ENCODE peak calls at places on chromosomes 7 and 10, in four cellular contexts. C, E, Y and K are unnamed samples.

GRCh38 chr7:96723622-96724021 is 14.0 kb upstream of the SEM1 start:
- DNase-seq in C (no peak), E (no peak), Y (no peak), K (no peak)

GRCh38 chr10:88209837-88210552 is 346.6 kb downstream of the PTEN start:
- DNase-seq in C (peak; percentile 19), E (no peak), Y (no peak), K (no peak)

GRCh38 chr10:46557319-46558140 is 1.1 kb upstream of the GPRIN2 start:
- DNase-seq in C (no peak), E (no peak), Y (no peak), K (peak; percentile 31)

GRCh38 chr7:75987026-75987804 is 7.2 kb downstream of the TMEM120A start:
- DNase-seq in C (no peak), E (no peak), Y (no peak), K (no peak)

GRCh38 chr7:99193527-99194214 is 14.2 kb downstream of the KPNA7 start:
- DNase-seq in C (no peak), E (no peak), Y (no peak), K (no peak)

GRCh38 chr7:159153511-159153910 is 8.8 kb upstream of the VIPR2 start:
- DNase-seq in C (no peak), E (no peak), Y (no peak), K (no peak)

GRCh38 chr7:5237286-5237685 is 45.5 kb upstream of the SLC29A4 start:
- DNase-seq in C (no peak), E (peak; percentile 83), Y (peak; percentile 48), K (no peak)

GRCh38 chr10:120588311-120588710 is 131.3 kb downstream of the PLPP4 start:
- DNase-seq in C (no peak), E (no peak), Y (no peak), K (no peak)

GRCh38 chr10:67663449-67664087 is 32.4 kb downstream of the CTNNA3 start:
- DNase-seq in C (no peak), E (no peak), Y (no peak), K (no peak)

GRCh38 chr10:67662415-67662814 is 33.6 kb downstream of the CTNNA3 start:
- DNase-seq in C (no peak), E (no peak), Y (no peak), K (no peak)

GRCh38 chr10:67659497-67659896 is 36.5 kb downstream of the CTNNA3 start:
- DNase-seq in C (no peak), E (no peak), Y (no peak), K (no peak)

GRCh38 chr10:67657775-67658174 is 38.2 kb downstream of the CTNNA3 start:
- DNase-seq in C (no peak), E (no peak), Y (no peak), K (no peak)
- TF ChIP-seq CTCF in C (no peak), E (no peak), Y (no peak), K (no peak)

GRCh38 chr7:90582164-90582563 is 14.0 kb upstream of the CDK14 start:
- DNase-seq in C (no peak), E (no peak), Y (no peak), K (no peak)

GRCh38 chr7:90580051-90580450 is 16.1 kb upstream of the CDK14 start:
- DNase-seq in C (no peak), E (no peak), Y (no peak), K (no peak)

GRCh38 chr7:90574136-90574819 is 21.8 kb upstream of the CDK14 start:
- DNase-seq in C (no peak), E (peak; percentile 76), Y (no peak), K (no peak)

GRCh38 chr7:90574820-90575187 is 21.3 kb upstream of the CDK14 start:
- DNase-seq in C (no peak), E (no peak), Y (no peak), K (no peak)

GRCh38 chr7:90579181-90579688 is 16.9 kb upstream of the CDK14 start:
- DNase-seq in C (no peak), E (no peak), Y (no peak), K (no peak)
- TF ChIP-seq CTCF in C (peak; percentile 4), E (no peak), Y (no peak), K (no peak)

DNA sequence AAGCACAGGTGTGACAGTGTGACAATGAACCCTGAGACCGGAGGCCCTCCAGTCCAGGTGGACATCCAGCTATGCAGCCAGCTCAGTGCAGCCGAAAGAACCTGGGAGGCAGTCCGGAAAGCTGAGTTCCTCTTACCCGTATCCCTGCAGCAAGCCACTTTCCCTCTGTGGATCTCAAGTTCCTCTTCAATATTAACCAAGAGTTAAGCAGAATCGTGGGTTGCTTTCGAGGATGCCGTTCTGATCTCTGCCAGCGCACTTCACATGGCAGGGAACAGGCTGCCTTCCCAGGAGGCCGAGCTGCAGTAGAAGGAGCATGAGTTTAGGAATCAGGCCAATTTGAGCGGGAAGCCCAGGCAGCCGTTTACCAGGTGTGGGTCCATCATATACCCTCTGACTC is 591.6 kb downstream of the SDK1 start:
- DNase-seq in C (no peak), E (no peak), Y (no peak), K (no peak)
- TF ChIP-seq CTCF in C (no peak), E (no peak), Y (no peak), K (no peak)

GRCh38 chr7:148110097-148110868 is 480.3 kb upstream of the C7orf33 start:
- DNase-seq in C (peak; percentile 33), E (no peak), Y (no peak), K (no peak)
- TF ChIP-seq CTCF in C (peak; percentile 65), E (no peak), Y (no peak), K (no peak)

GRCh38 chr10:89466599-89467035 is 52.2 kb downstream of the IFIT5 start:
- DNase-seq in C (no peak), E (no peak), Y (no peak), K (no peak)
- TF ChIP-seq CTCF in C (peak; percentile 76), E (no peak), Y (no peak), K (no peak)

DNA sequence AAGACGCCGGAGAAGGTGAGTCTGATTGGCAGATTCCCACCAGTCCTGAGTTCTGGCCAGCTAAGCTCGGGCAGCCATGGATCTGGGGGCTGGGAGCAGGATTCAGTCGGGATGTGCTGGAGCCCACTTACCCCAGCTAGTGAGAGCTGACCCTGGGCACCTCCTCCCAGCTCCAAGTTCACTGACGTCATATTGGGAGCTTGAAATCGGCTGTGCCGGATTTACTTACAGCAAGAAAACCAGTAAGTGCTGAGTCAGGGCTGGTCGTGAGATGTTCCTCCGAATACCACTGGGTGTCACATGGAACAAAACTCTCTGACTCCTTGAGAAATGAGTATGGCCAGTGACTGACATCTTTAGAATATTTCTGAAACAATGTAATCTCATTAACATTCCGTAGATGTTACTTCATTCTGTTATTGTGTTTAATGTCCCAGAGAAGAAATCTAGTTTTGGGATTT is 621.2 kb downstream of the SDK1 start:
- DNase-seq in C (peak; percentile 91), E (peak; percentile 80), Y (no peak), K (no peak)
- TF ChIP-seq CTCF in C (peak; percentile 66), E (no peak), Y (no peak), K (no peak)